ENCODE peak calls at places on chromosomes 4 and X, in seven cellular contexts. Y is naive thymus-derived CD8-positive, alpha-beta T cell; H is stimulated activated CD4-positive, alpha-beta T cell treated with anti-CD3 and anti-CD28 coated beads, Interleukin-1b, Interleukin-23, amount 100 ng/mL, for 24 hours; P is astrocyte of the spinal cord; X is choroid plexus epithelial cell; D is RPMI8226; M is coronary artery. S is an unnamed sample.

GRCh38 chrX:40945366-40945713 is 139.9 kb upstream of the USP9X start:
- DNase-seq in Y (no peak), H (no peak), P (peak; percentile 81), X (peak; percentile 84), D (peak; percentile 38), M (no peak), S (peak; percentile 72)

GRCh38 chrX:43557792-43558191 is 98.3 kb upstream of the MAOA start:
- DNase-seq in Y (peak; percentile 57), H (peak; percentile 20), P (peak; percentile 57), X (peak; percentile 77), D (peak; percentile 55), M (no peak), S (peak; percentile 69)

GRCh38 chr4:114734581-114734980 is 136.0 kb downstream of the UGT8 start:
- DNase-seq in Y (no peak), H (no peak), P (peak; percentile 5), X (peak; percentile 10), D (no peak), M (no peak), S (peak; percentile 25)

GRCh38 chr4:70705856-70706461 is 15.8 kb upstream of the RUFY3 start:
- DNase-seq in Y (no peak), H (no peak), P (no peak), X (peak; percentile 40), D (peak; percentile 9), M (no peak), S (no peak)

GRCh38 chrX:2828404-2829065 is at the start of gene GYG2:
- DNase-seq in Y (no peak), H (no peak), P (peak; percentile 37), X (peak; percentile 35), D (no peak), M (no peak), S (peak; percentile 58)

GRCh38 chr4:8817081-8817812 is 54.4 kb downstream of the HMX1 start:
- DNase-seq in Y (peak; percentile 1), H (no peak), P (no peak), X (no peak), D (no peak), M (peak; percentile 70), S (no peak)

GRCh38 chrX:33298622-33299021 is 87.3 kb upstream of the DMD start:
- DNase-seq in Y (no peak), H (no peak), P (no peak), X (no peak), D (no peak), M (no peak), S (no peak)

GRCh38 chrX:103586659-103587058 is 1.3 kb downstream of the TCEAL4 start:
- DNase-seq in Y (no peak), H (no peak), P (no peak), X (no peak), D (no peak), M (no peak), S (no peak)

GRCh38 chr4:56690393-56690971 is 9.4 kb upstream of the HOPX start:
- DNase-seq in Y (no peak), H (no peak), P (no peak), X (no peak), D (no peak), M (no peak), S (no peak)

GRCh38 chrX:106903856-106904528 is 851 bp upstream of the RIPPLY1 start:
- DNase-seq in Y (no peak), H (no peak), P (no peak), X (no peak), D (no peak), M (no peak), S (no peak)

GRCh38 chr4:42671431-42672194 is 14.7 kb upstream of the ATP8A1 start:
- DNase-seq in Y (peak; percentile 72), H (no peak), P (no peak), X (no peak), D (no peak), M (no peak), S (no peak)

S was measured in astrocyte of the hippocampus.